ENCODE peak calls at places on chromosomes 2 and 18, in four cellular contexts. N, R, W and G are unnamed samples.

GRCh38 chr2:172408143-172408766 is 19.1 kb upstream of the ITGA6 start:
- DNase-seq in N (no peak), R (no peak), W (peak; percentile 55), G (no peak)

GRCh38 chr18:69400253-69400975 is at the start of gene DOK6:
- DNase-seq in N (no peak), R (peak; percentile 80), W (peak; percentile 87), G (peak; percentile 46)

GRCh38 chr2:121076885-121077549 is 208.0 kb downstream of the TFCP2L1 start:
- DNase-seq in N (peak; percentile 50), R (peak; percentile 82), W (no peak), G (peak; percentile 66)

GRCh38 chr2:30796723-30797122 is 10.5 kb downstream of the CAPN13 start:
- DNase-seq in N (no peak), R (no peak), W (no peak), G (no peak)

GRCh38 chr2:120272763-120273481 is 20.3 kb downstream of the RALB start:
- DNase-seq in N (no peak), R (no peak), W (no peak), G (no peak)

GRCh38 chr2:103145739-103146138 is 383.9 kb downstream of the TMEM182 start:
- DNase-seq in N (no peak), R (no peak), W (no peak), G (no peak)

GRCh38 chr2:27152796-27153464 is 4.1 kb downstream of the TCF23 start:
- DNase-seq in N (peak; percentile 43), R (no peak), W (no peak), G (no peak)

GRCh38 chr2:236551843-236552542 is 17.6 kb upstream of the ACKR3 start:
- DNase-seq in N (no peak), R (no peak), W (no peak), G (no peak)

GRCh38 chr2:16080516-16080915 is 140.2 kb downstream of the MYCN start:
- DNase-seq in N (no peak), R (no peak), W (no peak), G (no peak)

GRCh38 chr18:23191952-23192662 is 56.8 kb downstream of the CABLES1 start:
- DNase-seq in N (peak; percentile 41), R (peak; percentile 79), W (peak; percentile 74), G (no peak)

GRCh38 chr2:183195998-183196409 is 71.8 kb downstream of the NUP35 start:
- DNase-seq in N (no peak), R (no peak), W (no peak), G (no peak)

GRCh38 chr2:30406853-30407252 is 40.2 kb upstream of the LCLAT1 start:
- DNase-seq in N (no peak), R (no peak), W (no peak), G (no peak)

GRCh38 chr2:128308284-128308731 is 10.4 kb downstream of the HS6ST1 start:
- DNase-seq in N (no peak), R (peak; percentile 76), W (no peak), G (no peak)

GRCh38 chr2:154203206-154203605 is 331.5 kb downstream of the GALNT13 start:
- DNase-seq in N (no peak), R (no peak), W (no peak), G (no peak)

GRCh38 chr2:23900927-23901322 is 26.0 kb downstream of the ATAD2B start:
- DNase-seq in N (peak; percentile 74), R (no peak), W (no peak), G (no peak)

GRCh38 chr2:15973446-15974202 is 33.3 kb downstream of the MYCN start:
- DNase-seq in N (no peak), R (no peak), W (no peak), G (no peak)

GRCh38 chr18:62788111-62788510 is 72.8 kb downstream of the PHLPP1 start:
- DNase-seq in N (no peak), R (no peak), W (peak; percentile 28), G (no peak)

GRCh38 chr18:30748541-30748940 is 294.0 kb downstream of the DSC3 start:
- DNase-seq in N (no peak), R (no peak), W (no peak), G (no peak)

GRCh38 chr2:142041105-142041504 is 89.7 kb downstream of the LRP1B start:
- DNase-seq in N (no peak), R (no peak), W (no peak), G (no peak)

GRCh38 chr2:122145805-122146204 is 390.4 kb downstream of the TSN start:
- DNase-seq in N (no peak), R (no peak), W (peak; percentile 23), G (no peak)

GRCh38 chr2:209423562-209424541 is at the start of gene MAP2:
- DNase-seq in N (peak; percentile 71), R (peak; percentile 87), W (peak; percentile 78), G (peak; percentile 87)

GRCh38 chr2:231452799-231453508 is 11.3 kb downstream of the NCL start:
- DNase-seq in N (no peak), R (no peak), W (no peak), G (no peak)

GRCh38 chr2:189927823-189928222 is 134.7 kb downstream of the MSTN start:
- DNase-seq in N (no peak), R (no peak), W (no peak), G (no peak)

GRCh38 chr2:101299601-101300000 is 8.9 kb downstream of the RNF149 start:
- DNase-seq in N (no peak), R (no peak), W (no peak), G (no peak)

GRCh38 chr2:16546128-16546754 is 119.4 kb downstream of the CYRIA start:
- DNase-seq in N (no peak), R (no peak), W (no peak), G (peak; percentile 39)

GRCh38 chr2:63124209-63124608 is 73.6 kb downstream of the OTX1 start:
- DNase-seq in N (no peak), R (no peak), W (no peak), G (no peak)

GRCh38 chr2:142179686-142180085 is 48.9 kb upstream of the LRP1B start:
- DNase-seq in N (no peak), R (no peak), W (no peak), G (no peak)

GRCh38 chr2:55105456-55105855 is 55.2 kb upstream of the RTN4 start:
- DNase-seq in N (no peak), R (no peak), W (no peak), G (no peak)

GRCh38 chr2:70743677-70744076 is 24.3 kb downstream of the ADD2 start:
- DNase-seq in N (no peak), R (no peak), W (no peak), G (no peak)

GRCh38 chr2:147782521-147782920 is 62.3 kb upstream of the ACVR2A start:
- DNase-seq in N (no peak), R (no peak), W (no peak), G (no peak)

GRCh38 chr2:164896634-164897033 is 55.0 kb upstream of the COBLL1 start:
- DNase-seq in N (peak; percentile 49), R (no peak), W (no peak), G (no peak)

GRCh38 chr2:132977812-132978529 is 308.0 kb upstream of the LYPD1 start:
- DNase-seq in N (no peak), R (no peak), W (no peak), G (no peak)

GRCh38 chr18:36035253-36035652 is 32.1 kb downstream of the RPRD1A start:
- DNase-seq in N (peak; percentile 19), R (no peak), W (peak; percentile 94), G (no peak)

GRCh38 chr2:190607014-190607597 is 41.8 kb upstream of the NAB1 start:
- DNase-seq in N (no peak), R (no peak), W (no peak), G (no peak)

GRCh38 chr2:235669983-235670962 is 176.4 kb downstream of the AGAP1 start:
- DNase-seq in N (peak; percentile 51), R (peak; percentile 74), W (peak; percentile 43), G (peak; percentile 51)

GRCh38 chr2:54632733-54633692 is 90.4 kb upstream of the EML6 start:
- DNase-seq in N (no peak), R (no peak), W (no peak), G (no peak)

GRCh38 chr2:20224716-20225293 is at the start of gene SDC1:
- DNase-seq in N (peak; percentile 37), R (peak; percentile 59), W (no peak), G (peak; percentile 45)

GRCh38 chr2:216880509-216881184 is 20.8 kb upstream of the TNP1 start:
- DNase-seq in N (no peak), R (no peak), W (no peak), G (no peak)